ENCODE peak calls at places on chromosomes 5 and 9, in four cellular contexts. G is hippocampal formation, J is NCI-H1105, B is cardiac fibroblast. C is an unnamed sample.

GRCh38 chr9:104780796-104781395 is 17.0 kb downstream of the NIPSNAP3B start:
- DNase-seq in G (no peak), J (peak), B (peak), C (no peak)

GRCh38 chr9:83198336-83198735 is 135.4 kb upstream of the RASEF start:
- DNase-seq in G (no peak), J (no peak), B (no peak), C (no peak)

GRCh38 chr9:88538311-88539085 is 3.5 kb downstream of the NXNL2 start:
- DNase-seq in G (no peak), J (no peak), B (no peak), C (no peak)

GRCh38 chr5:149887622-149888183 is 56.9 kb downstream of the PDE6A start:
- DNase-seq in G (no peak), J (no peak), B (peak), C (no peak)

GRCh38 chr5:139190125-139190524 is 8.0 kb downstream of the SIL1 start:
- DNase-seq in G (no peak), J (no peak), B (peak), C (no peak)

GRCh38 chr9:127194881-127195713 is 69.5 kb upstream of the GARNL3 start:
- DNase-seq in G (no peak), J (no peak), B (no peak), C (no peak)

GRCh38 chr9:95030920-95031662 is 286.4 kb downstream of the FANCC start:
- DNase-seq in G (no peak), J (no peak), B (no peak), C (no peak)

GRCh38 chr5:139062910-139063663 is 135.1 kb downstream of the SIL1 start:
- DNase-seq in G (no peak), J (no peak), B (no peak), C (peak)

GRCh38 chr9:111232997-111233790 is 96.8 kb downstream of the OR2K2 start:
- DNase-seq in G (no peak), J (no peak), B (peak), C (no peak)

GRCh38 chr5:154868702-154869101 is 10.3 kb downstream of the CNOT8 start:
- DNase-seq in G (no peak), J (no peak), B (peak), C (no peak)

GRCh38 chr9:138118601-138119071 is 241.1 kb downstream of the CACNA1B start:
- DNase-seq in G (no peak), J (no peak), B (no peak), C (no peak)

GRCh38 chr9:85212209-85212608 is 529.5 kb downstream of the AGTPBP1 start:
- DNase-seq in G (no peak), J (no peak), B (peak), C (no peak)

GRCh38 chr5:677131-678101 is 15.7 kb downstream of the TPPP start:
- DNase-seq in G (no peak), J (no peak), B (no peak), C (peak)

GRCh38 chr9:91516061-91516460 is 92.4 kb upstream of the NFIL3 start:
- DNase-seq in G (no peak), J (no peak), B (no peak), C (no peak)

GRCh38 chr5:160133918-160134304 is 14.7 kb upstream of the PWWP2A start:
- DNase-seq in G (no peak), J (no peak), B (no peak), C (no peak)

GRCh38 chr5:150399158-150400019 is 13.3 kb downstream of the CD74 start:
- DNase-seq in G (no peak), J (no peak), B (no peak), C (no peak)

GRCh38 chr5:98341711-98342042 is 431.8 kb upstream of the RGMB start:
- DNase-seq in G (no peak), J (no peak), B (peak), C (no peak)

GRCh38 chr9:92438900-92439526 is 14.7 kb upstream of the OMD start:
- DNase-seq in G (no peak), J (no peak), B (peak), C (no peak)

GRCh38 chr9:72338631-72339030 is 26.4 kb downstream of the ZFAND5 start:
- DNase-seq in G (no peak), J (no peak), B (no peak), C (no peak)

GRCh38 chr5:179439181-179439990 is 94.1 kb upstream of the ADAMTS2 start:
- DNase-seq in G (no peak), J (no peak), B (no peak), C (no peak)

GRCh38 chr9:113631811-113632665 is 168.5 kb downstream of the RGS3 start:
- DNase-seq in G (no peak), J (no peak), B (no peak), C (peak)

GRCh38 chr5:67581203-67581602 is 384.6 kb upstream of the CD180 start:
- DNase-seq in G (no peak), J (no peak), B (no peak), C (no peak)

GRCh38 chr9:31140316-31140715 is 1244.1 kb upstream of the ACO1 start:
- DNase-seq in G (no peak), J (no peak), B (peak), C (no peak)

GRCh38 chr5:121630402-121630801 is 221.3 kb upstream of the FTMT start:
- DNase-seq in G (no peak), J (no peak), B (peak), C (no peak)

GRCh38 chr5:132198571-132198970 is 29.1 kb downstream of the P4HA2 start:
- DNase-seq in G (no peak), J (no peak), B (no peak), C (no peak)

GRCh38 chr5:132746592-132747063 is 598 bp upstream of the CCNI2 start:
- DNase-seq in G (no peak), J (no peak), B (peak), C (no peak)

GRCh38 chr9:109534151-109534550 is 36.0 kb upstream of the PTPN3 start:
- DNase-seq in G (no peak), J (no peak), B (no peak), C (no peak)

GRCh38 chr9:14358523-14358922 is 44.6 kb upstream of the NFIB start:
- DNase-seq in G (no peak), J (no peak), B (no peak), C (no peak)

GRCh38 chr9:88041447-88041846 is 67.1 kb upstream of the CDK20 start:
- DNase-seq in G (no peak), J (no peak), B (peak), C (no peak)

GRCh38 chr5:140357731-140358093 is 2.3 kb upstream of the SLC4A9 start:
- DNase-seq in G (peak), J (peak), B (peak), C (peak)

GRCh38 chr9:97923529-97924108 is 1.3 kb upstream of the TRMO start:
- DNase-seq in G (peak), J (peak), B (peak), C (peak)

GRCh38 chr5:169970911-169971436 is 9.3 kb downstream of the INSYN2B start:
- DNase-seq in G (no peak), J (no peak), B (peak), C (no peak)

GRCh38 chr5:75823811-75824210 is 106.6 kb upstream of the POC5 start:
- DNase-seq in G (no peak), J (no peak), B (no peak), C (no peak)

GRCh38 chr5:107388111-107388861 is 282.5 kb downstream of the EFNA5 start:
- DNase-seq in G (no peak), J (no peak), B (peak), C (no peak)

GRCh38 chr5:124337996-124338395 is 408.4 kb downstream of the ZNF608 start:
- DNase-seq in G (no peak), J (no peak), B (peak), C (no peak)

GRCh38 chr5:76787237-76787636 is 31.6 kb upstream of the F2RL1 start:
- DNase-seq in G (no peak), J (peak), B (peak), C (no peak)

GRCh38 chr5:38734353-38734752 is 111.5 kb upstream of the OSMR start:
- DNase-seq in G (no peak), J (no peak), B (no peak), C (no peak)

GRCh38 chr5:38404667-38405276 is 146.4 kb downstream of the EGFLAM start:
- DNase-seq in G (no peak), J (no peak), B (no peak), C (no peak)

GRCh38 chr5:133944263-133945230 is 23.9 kb downstream of the C5orf15 start:
- DNase-seq in G (no peak), J (peak), B (peak), C (peak)